ENCODE peak calls at places on chromosomes 1 and 21, in eight cellular contexts. X is ovary, M is upper lobe of left lung, G is esophagus squamous epithelium, R is Peyer's patch, L is breast epithelium, D is body of pancreas, I is HepG2. Q is an unnamed sample.

GRCh38 chr1:33683913-33684312 is 180.0 kb upstream of the HMGB4 start:
- DNase-seq in X (no peak), M (no peak), G (no peak), R (no peak), L (no peak), D (no peak), I (no peak), Q (no peak)

GRCh38 chr1:52348704-52349301 is 17.2 kb downstream of the CC2D1B start:
- DNase-seq in X (no peak), M (no peak), G (no peak), R (no peak), L (no peak), D (no peak), I (no peak), Q (no peak)

GRCh38 chr1:39183503-39184353 is 20.8 kb upstream of the MACF1 start:
- DNase-seq in X (no peak), M (peak; percentile 76), G (peak; percentile 22), R (peak; percentile 66), L (peak; percentile 65), D (peak; percentile 66), I (peak; percentile 90), Q (peak; percentile 35)

GRCh38 chr1:170461362-170461761 is 70.6 kb upstream of the GORAB start:
- DNase-seq in X (no peak), M (no peak), G (no peak), R (no peak), L (no peak), D (no peak), I (no peak), Q (no peak)

GRCh38 chr1:27594542-27595510 is 9.1 kb downstream of the AHDC1 start:
- DNase-seq in X (no peak), M (no peak), G (no peak), R (no peak), L (no peak), D (no peak), I (no peak), Q (no peak)

GRCh38 chr1:201501144-201501543 is 5.8 kb downstream of the CSRP1 start:
- DNase-seq in X (no peak), M (no peak), G (no peak), R (no peak), L (no peak), D (no peak), I (no peak), Q (no peak)

GRCh38 chr1:222914861-222915632 is 100.2 kb downstream of the DISP1 start:
- DNase-seq in X (no peak), M (no peak), G (no peak), R (no peak), L (no peak), D (no peak), I (no peak), Q (no peak)

GRCh38 chr21:38346286-38346685 is 89.5 kb downstream of the KCNJ15 start:
- DNase-seq in X (no peak), M (no peak), G (no peak), R (no peak), L (no peak), D (no peak), I (no peak), Q (no peak)

GRCh38 chr1:210706246-210706645 is 377.5 kb downstream of the HHAT start:
- DNase-seq in X (no peak), M (no peak), G (no peak), R (no peak), L (no peak), D (no peak), I (no peak), Q (no peak)

GRCh38 chr1:51237714-51238403 is 1.8 kb downstream of the RNF11 start:
- DNase-seq in X (no peak), M (no peak), G (no peak), R (no peak), L (no peak), D (peak; percentile 23), I (no peak), Q (no peak)

GRCh38 chr1:160548960-160549664 is 26.1 kb upstream of the SLAMF6 start:
- DNase-seq in X (no peak), M (no peak), G (no peak), R (peak; percentile 56), L (no peak), D (no peak), I (no peak), Q (no peak)

GRCh38 chr1:194813109-194813508 is 1626.7 kb upstream of the B3GALT2 start:
- DNase-seq in X (no peak), M (no peak), G (no peak), R (no peak), L (no peak), D (no peak), I (no peak), Q (no peak)

GRCh38 chr1:218498061-218498938 is 153.2 kb downstream of the TGFB2 start:
- DNase-seq in X (no peak), M (no peak), G (no peak), R (no peak), L (no peak), D (no peak), I (no peak), Q (no peak)

GRCh38 chr1:166165661-166166399 is 971 bp downstream of the FAM78B start:
- DNase-seq in X (no peak), M (no peak), G (no peak), R (no peak), L (peak; percentile 51), D (peak; percentile 27), I (no peak), Q (peak; percentile 11)

GRCh38 chr1:182761396-182762395 is 27.9 kb upstream of the NPL start:
- DNase-seq in X (no peak), M (no peak), G (no peak), R (no peak), L (no peak), D (no peak), I (no peak), Q (no peak)

GRCh38 chr21:27369962-27370578 is 403.2 kb upstream of the ADAMTS5 start:
- DNase-seq in X (no peak), M (no peak), G (no peak), R (no peak), L (no peak), D (no peak), I (no peak), Q (no peak)

GRCh38 chr1:205053296-205053695 is 10.3 kb downstream of the CNTN2 start:
- DNase-seq in X (no peak), M (no peak), G (no peak), R (no peak), L (no peak), D (no peak), I (no peak), Q (no peak)

GRCh38 chr1:1895456-1896333 is 4.8 kb upstream of the GNB1 start:
- DNase-seq in X (no peak), M (no peak), G (no peak), R (peak; percentile 41), L (no peak), D (no peak), I (no peak), Q (no peak)
- TF ChIP-seq CTCF in X (no peak), M (no peak), G (no peak), R (no peak), L (no peak), D (no peak), I (no peak), Q (no peak)

DNA sequence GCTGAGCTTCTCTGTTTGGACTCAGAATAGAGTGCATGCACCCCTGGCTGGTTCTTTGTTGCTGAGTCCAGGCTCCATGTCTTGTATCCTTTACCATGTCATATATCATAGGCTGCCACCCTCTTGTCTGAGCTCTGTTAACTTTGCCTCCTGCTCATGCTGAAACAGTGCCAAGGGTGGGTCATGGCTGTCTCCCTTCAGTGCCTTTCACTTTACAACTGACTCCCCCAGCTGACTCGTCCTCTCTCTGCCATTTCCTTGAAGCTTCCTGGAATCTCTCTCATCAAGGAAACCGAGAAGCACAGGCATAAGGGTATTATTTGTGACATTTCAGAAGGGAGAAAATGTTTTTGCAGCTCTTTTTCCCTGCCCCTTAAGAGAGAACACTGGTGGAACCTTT is 885.2 kb downstream of the TTLL7 start:
- DNase-seq in X (no peak), M (no peak), G (no peak), R (no peak), L (no peak), D (no peak), I (no peak), Q (no peak)
- H3K27me3 ChIP-seq in X (no peaks in the 10 kb centered on the region), M (no peaks in the 10 kb centered on the region), G (no peaks in the 10 kb centered on the region), R (no peaks in the 10 kb centered on the region), L (no peaks in the 10 kb centered on the region), D (no peaks in the 10 kb centered on the region), I (no peaks in the 10 kb centered on the region), Q (no peaks in the 10 kb centered on the region)

DNA sequence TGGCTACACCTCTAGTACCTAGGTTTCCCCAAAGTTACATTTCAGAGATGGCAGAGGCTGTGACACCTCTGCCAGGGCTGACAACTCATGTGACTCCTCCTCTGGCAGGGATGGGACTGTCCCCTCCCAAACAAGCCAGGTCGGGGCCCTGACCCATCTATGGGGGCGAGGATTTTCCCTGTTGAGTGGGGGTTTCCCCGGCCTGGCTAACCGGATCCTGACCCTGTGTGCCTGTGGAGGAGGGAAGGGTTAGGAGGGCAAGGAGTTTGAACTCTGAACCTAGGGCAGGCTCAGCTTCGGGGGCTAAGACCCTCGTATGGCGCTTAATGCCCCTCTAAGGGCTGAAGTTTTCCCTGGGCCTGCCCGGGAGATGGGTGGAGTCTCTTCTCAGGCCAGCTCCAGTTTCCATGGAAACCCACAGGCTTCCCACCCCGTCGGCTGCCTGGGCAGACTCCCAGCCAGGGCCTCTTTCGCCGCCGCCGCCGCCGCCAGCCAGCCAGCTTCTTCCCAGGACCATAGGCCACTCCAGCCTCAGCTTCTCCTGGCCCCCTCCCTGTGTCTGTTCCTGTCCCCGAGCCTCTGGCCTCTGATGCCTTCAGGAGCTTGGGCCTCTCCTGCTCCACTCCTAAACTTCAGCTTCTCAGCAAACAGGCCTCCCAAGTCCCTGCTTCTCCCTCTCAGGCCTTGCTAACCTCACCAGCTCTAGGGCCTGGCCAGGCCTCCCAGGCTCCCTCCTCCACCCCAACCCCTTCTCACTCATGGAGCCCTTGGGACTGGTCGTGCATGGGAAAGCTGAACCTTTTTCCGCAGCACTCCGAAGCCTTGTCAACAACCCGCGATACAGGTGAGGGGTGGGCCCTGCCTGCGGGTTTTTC is at the start of gene BTBD19:
- DNase-seq in X (peak; percentile 93), M (peak; percentile 67), G (no peak), R (no peak), L (peak; percentile 64), D (peak; percentile 82), I (peak; percentile 84), Q (peak; percentile 90)
- TF ChIP-seq POLR2A in X (peak; percentile 77), M (no peak), G (no peak), R (no peak), L (no peak), D (no peak), I (peak; percentile 63), Q (no peak)

GRCh38 chr21:34362670-34363069 is 1.1 kb upstream of the KCNE2 start:
- DNase-seq in X (no peak), M (no peak), G (no peak), R (no peak), L (no peak), D (peak; percentile 1), I (no peak), Q (no peak)

GRCh38 chr21:34364921-34365320 is 1.1 kb downstream of the KCNE2 start:
- DNase-seq in X (no peak), M (no peak), G (no peak), R (no peak), L (no peak), D (no peak), I (no peak), Q (no peak)

GRCh38 chr21:34360488-34361241 is 3.1 kb upstream of the KCNE2 start:
- DNase-seq in X (no peak), M (no peak), G (no peak), R (no peak), L (no peak), D (peak; percentile 5), I (no peak), Q (no peak)

GRCh38 chr21:34363733-34364132 is at the start of gene KCNE2:
- DNase-seq in X (no peak), M (no peak), G (no peak), R (no peak), L (no peak), D (peak; percentile 5), I (no peak), Q (no peak)

GRCh38 chr21:34362136-34362444 is 1.7 kb upstream of the KCNE2 start:
- DNase-seq in X (no peak), M (no peak), G (no peak), R (no peak), L (no peak), D (no peak), I (no peak), Q (no peak)
- TF ChIP-seq CTCF in X (no peak), M (no peak), G (no peak), R (no peak), L (no peak), D (no peak), I (no peak), Q (no peak)